ENCODE peak calls at places on chromosomes 3 and 15, in six cellular contexts. V is PC-3, O is Karpas-422, G is IMR-90, A is fibroblast of lung, M is colonic mucosa. N is an unnamed sample.

GRCh38 chr3:24222165-24222805 is 272.4 kb downstream of the THRB start:
- DNase-seq in V (peak; percentile 29), M (no peak), A (peak; percentile 63), O (no peak), G (no peak), N (no peak)

GRCh38 chr3:61682671-61683408 is 121.5 kb downstream of the PTPRG start:
- DNase-seq in V (no peak), A (peak; percentile 23), O (no peak), M (no peak), G (peak; percentile 55), N (peak; percentile 85)

GRCh38 chr15:94154255-94154654 is 77.1 kb upstream of the MCTP2 start:
- DNase-seq in G (no peak), M (no peak), A (no peak), V (no peak), O (no peak), N (no peak)

GRCh38 chr15:49026700-49027099 is 19.5 kb downstream of the SECISBP2L start:
- DNase-seq in G (no peak), V (no peak), M (no peak), A (no peak), O (no peak), N (no peak)

GRCh38 chr15:40906947-40907802 is 12.9 kb downstream of the VPS18 start:
- DNase-seq in O (peak; percentile 85), V (peak; percentile 29), G (peak; percentile 41), M (peak; percentile 80), A (peak; percentile 51), N (peak; percentile 33)

GRCh38 chr3:55489804-55490132 is 2.7 kb upstream of the WNT5A start:
- DNase-seq in M (peak; percentile 44), V (peak; percentile 72), O (no peak), A (peak; percentile 49), G (no peak), N (no peak)

GRCh38 chr3:157606392-157607197 is 103.4 kb upstream of the VEPH1 start:
- DNase-seq in A (peak; percentile 73), O (peak; percentile 86), G (peak; percentile 71), M (peak; percentile 44), V (peak; percentile 90), N (peak; percentile 84)

GRCh38 chr3:60277376-60277800 is 973.9 kb downstream of the FHIT start:
- DNase-seq in A (no peak), V (no peak), O (no peak), M (no peak), G (no peak), N (no peak)

GRCh38 chr15:67177750-67178149 is 76.7 kb downstream of the AAGAB start:
- DNase-seq in G (peak; percentile 83), M (no peak), O (no peak), A (peak; percentile 58), V (no peak), N (peak; percentile 32)

GRCh38 chr3:81869380-81869779 is 107.9 kb upstream of the GBE1 start:
- DNase-seq in A (no peak), M (no peak), G (no peak), V (no peak), O (no peak), N (no peak)

GRCh38 chr3:51682079-51682478 is 11.0 kb downstream of the TEX264 start:
- DNase-seq in G (peak; percentile 88), A (peak; percentile 74), V (peak; percentile 93), M (peak; percentile 81), O (peak; percentile 94), N (peak; percentile 84)

GRCh38 chr3:24344784-24345439 is 149.7 kb downstream of the THRB start:
- DNase-seq in A (peak; percentile 67), O (no peak), V (peak; percentile 73), M (no peak), G (peak; percentile 4), N (no peak)

GRCh38 chr3:53044371-53045106 is 1.3 kb downstream of the SFMBT1 start:
- DNase-seq in V (peak; percentile 45), M (peak; percentile 51), A (peak; percentile 50), G (peak; percentile 40), O (peak; percentile 53), N (peak; percentile 60)

GRCh38 chr15:35491999-35492398 is 54.0 kb downstream of the DPH6 start:
- DNase-seq in G (no peak), M (peak; percentile 47), O (no peak), V (no peak), A (no peak), N (no peak)

GRCh38 chr15:64732156-64732860 is 43.1 kb downstream of the RBPMS2 start:
- DNase-seq in G (no peak), V (no peak), O (no peak), M (no peak), A (no peak), N (no peak)

GRCh38 chr3:105868450-105868744 is 415 bp downstream of the CBLB start:
- DNase-seq in G (peak; percentile 52), V (peak; percentile 49), O (peak; percentile 66), A (peak; percentile 62), M (peak; percentile 59), N (peak; percentile 76)

GRCh38 chr3:126525853-126526667 is 2.1 kb downstream of the CHST13 start:
- DNase-seq in M (no peak), O (no peak), V (no peak), G (no peak), A (no peak), N (no peak)

GRCh38 chr3:193563999-193564398 is 9.3 kb upstream of the ATP13A4 start:
- DNase-seq in O (peak; percentile 79), G (no peak), V (peak; percentile 29), A (no peak), M (peak; percentile 65), N (no peak)

GRCh38 chr15:46872591-46872990 is 844.7 kb upstream of the SEMA6D start:
- DNase-seq in O (no peak), A (no peak), M (no peak), V (no peak), G (no peak), N (no peak)

GRCh38 chr3:2863127-2863526 is 247.0 kb downstream of the IL5RA start:
- DNase-seq in G (no peak), V (no peak), M (no peak), A (no peak), O (no peak), N (no peak)

GRCh38 chr3:42537350-42537749 is 34.9 kb downstream of the VIPR1 start:
- DNase-seq in O (no peak), A (no peak), G (no peak), V (no peak), M (no peak), N (no peak)

GRCh38 chr15:85858586-85859375 is 64.1 kb upstream of the KLHL25 start:
- DNase-seq in O (peak; percentile 91), A (peak; percentile 39), V (peak; percentile 80), M (peak; percentile 81), G (peak; percentile 44), N (peak; percentile 73)

GRCh38 chr15:89462198-89462912 is 34.0 kb downstream of the RHCG start:
- DNase-seq in G (peak; percentile 23), M (no peak), V (no peak), O (peak; percentile 79), A (peak; percentile 54), N (no peak)

GRCh38 chr3:63355809-63356208 is 77.7 kb downstream of the SYNPR start:
- DNase-seq in M (no peak), O (no peak), A (peak; percentile 42), G (no peak), V (no peak), N (no peak)

GRCh38 chr15:77993374-77993911 is 84.1 kb downstream of the TBC1D2B start:
- DNase-seq in A (no peak), M (no peak), V (no peak), O (no peak), G (no peak), N (no peak)

GRCh38 chr15:59315914-59316428 is 56.7 kb downstream of the MYO1E start:
- DNase-seq in V (peak; percentile 71), O (no peak), G (peak; percentile 51), A (peak; percentile 96), M (peak; percentile 75), N (no peak)

DNA sequence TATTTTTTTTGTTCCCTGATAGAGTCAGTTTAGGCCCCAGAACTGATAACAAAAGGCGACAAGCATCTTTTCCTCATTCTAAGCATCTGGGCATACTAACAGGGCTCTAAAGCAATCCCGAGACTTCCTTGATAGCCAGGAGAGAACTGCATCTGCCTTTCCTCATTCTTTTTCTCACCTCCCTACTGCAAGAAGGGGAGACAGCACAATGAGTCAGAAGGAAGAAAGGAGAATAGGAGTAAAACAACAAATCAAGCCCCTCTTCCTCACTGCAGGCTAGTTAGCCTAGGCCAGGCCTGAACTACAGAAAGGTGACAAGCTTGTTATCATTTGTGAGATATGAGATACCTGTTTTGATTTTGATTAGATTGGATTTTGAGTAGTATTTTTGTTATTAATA is 97.9 kb downstream of the NAALADL2 start:
- DNase-seq in O (no peak), M (no peak), V (no peak), A (peak; percentile 40), G (peak; percentile 27), N (no peak)
- H3K9ac ChIP-seq in O (no peak overlapping the region), M (no peak overlapping the region), V (no peak overlapping the region), A (no peak overlapping the region), G (peak overlapping the region; percentile 82), N (no peak overlapping the region)

GRCh38 chr15:39580630-39581500 is at the start of gene THBS1:
- DNase-seq in M (peak; percentile 91), V (peak; percentile 94), G (peak; percentile 95), A (peak; percentile 93), O (no peak), N (peak; percentile 99)

GRCh38 chr15:39581501-39582285 is 814 bp downstream of the THBS1 start:
- DNase-seq in V (peak; percentile 76), A (peak; percentile 42), M (peak; percentile 87), O (no peak), G (peak; percentile 65), N (peak; percentile 69)

GRCh38 chr15:39579487-39580116 is 1.3 kb upstream of the THBS1 start:
- DNase-seq in M (no peak), A (peak; percentile 95), G (peak; percentile 98), O (no peak), V (peak; percentile 89), N (peak; percentile 88)

GRCh38 chr15:39578851-39579486 is 1.9 kb upstream of the THBS1 start:
- DNase-seq in O (no peak), A (no peak), G (peak; percentile 52), M (no peak), V (no peak), N (peak; percentile 48)

GRCh38 chr15:39580117-39580629 is 706 bp upstream of the THBS1 start:
- DNase-seq in M (peak; percentile 98), O (peak; percentile 91), G (peak; percentile 98), A (peak; percentile 94), V (peak; percentile 96), N (peak; percentile 98)
- H3K4me3 ChIP-seq in M (peak overlapping the region; percentile 62), O (no peak overlapping the region), G (peak overlapping the region; percentile 46), A (peak overlapping the region; percentile 78), V (peak overlapping the region; percentile 87), N (peak overlapping the region; percentile 82)

GRCh38 chr3:188124184-188124583 is 29.8 kb upstream of the LPP start:
- DNase-seq in G (peak; percentile 58), O (no peak), V (no peak), M (no peak), A (peak; percentile 68), N (peak; percentile 12)
- H3K9ac ChIP-seq in G (no peak overlapping the region), O (no peak overlapping the region), V (no peak overlapping the region), M (no peak overlapping the region), A (no peak overlapping the region), N (no peak overlapping the region)

DNA sequence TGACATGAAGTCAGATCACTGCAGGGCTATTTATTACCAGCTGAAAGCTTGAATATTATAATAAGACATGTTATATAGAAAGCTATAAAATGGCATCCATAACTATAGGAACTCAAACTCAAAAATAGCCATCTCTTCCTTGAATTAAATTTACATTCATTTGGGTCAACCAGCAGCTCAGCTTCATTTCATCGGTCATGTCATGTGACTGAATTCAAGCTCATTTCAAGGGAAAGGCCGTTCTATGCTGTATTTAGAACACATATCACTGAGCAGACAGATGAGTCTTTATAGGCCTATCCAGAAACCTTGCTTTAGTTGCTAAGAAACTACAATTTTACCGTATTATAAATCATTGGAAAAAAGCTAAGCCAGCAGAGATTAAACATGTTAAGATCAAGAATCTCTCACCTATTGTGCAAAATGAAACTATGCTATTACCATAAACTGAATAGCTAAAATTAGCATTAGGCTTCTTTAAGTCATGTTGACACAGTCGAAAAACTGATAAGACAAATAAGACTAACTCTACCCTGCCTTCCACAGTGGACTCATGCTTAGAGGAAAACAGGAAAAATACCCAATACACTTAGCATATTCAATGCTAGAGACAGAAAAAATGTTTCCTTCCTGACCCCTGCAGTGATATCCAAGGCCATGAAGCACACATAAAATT is 2.3 kb downstream of the NPTN start:
- DNase-seq in V (no peak), M (no peak), A (no peak), G (no peak), O (peak; percentile 50), N (peak; percentile 33)
- H3K4me3 ChIP-seq in V (peak overlapping the region; percentile 90), M (no peak overlapping the region), A (peak overlapping the region; percentile 93), G (peak overlapping the region; percentile 6), O (peak overlapping the region; percentile 86), N (peak overlapping the region; percentile 91)

N was measured in adipocyte.